ENCODE peak calls at places on chromosomes 11 and 22, in five cellular contexts. J, B, E, M and U are unnamed samples.

GRCh38 chr11:111455291-111456085 is 56.7 kb downstream of the BTG4 start:
- DNase-seq in J (no peak), E (no peak), B (no peak), M (no peak), U (no peak)

GRCh38 chr22:38110008-38110862 is at the start of gene BAIAP2L2:
- DNase-seq in B (no peak), J (no peak), E (no peak), M (peak), U (peak)

GRCh38 chr11:116707746-116708145 is 65.0 kb downstream of the BUD13 start:
- DNase-seq in J (no peak), B (no peak), E (no peak), M (no peak), U (no peak)

GRCh38 chr11:103671143-103671651 is 365.2 kb upstream of the DDI1 start:
- DNase-seq in M (no peak), J (no peak), B (no peak), E (no peak), U (no peak)

GRCh38 chr11:23103403-23103802 is 243.1 kb upstream of the CCDC179 start:
- DNase-seq in B (no peak), M (no peak), J (no peak), E (no peak), U (no peak)

GRCh38 chr11:26753738-26754504 is 32.1 kb upstream of the SLC5A12 start:
- DNase-seq in E (no peak), J (peak), B (peak), M (peak), U (peak)

GRCh38 chr11:31847761-31848160 is 36.6 kb upstream of the PAX6 start:
- DNase-seq in B (no peak), J (no peak), M (no peak), E (no peak), U (no peak)

GRCh38 chr22:41762980-41763779 is 37.3 kb upstream of the CCDC134 start:
- DNase-seq in M (peak), B (peak), J (peak), E (no peak), U (peak)

GRCh38 chr11:36478700-36479329 is 31.3 kb downstream of the TRAF6 start:
- DNase-seq in B (no peak), E (no peak), M (peak), J (no peak), U (peak)

DNA sequence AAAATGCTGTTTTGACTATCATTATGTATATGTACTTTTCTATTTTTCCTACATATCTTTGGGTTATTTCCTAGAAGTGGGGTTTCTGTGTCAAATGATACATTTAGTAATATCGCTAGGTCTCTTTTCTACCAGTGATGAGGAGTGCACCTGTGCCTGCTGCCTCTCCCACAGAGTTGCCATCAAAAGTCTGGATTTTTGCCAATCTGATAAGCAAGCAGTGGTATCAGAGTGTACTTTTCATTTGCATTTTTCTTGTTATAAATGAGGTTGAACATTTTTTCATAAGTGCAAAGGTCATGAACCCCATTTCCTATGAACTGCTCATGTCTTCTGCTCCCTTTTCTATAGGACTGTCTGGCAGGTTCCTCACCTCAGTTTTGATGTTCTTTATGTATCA is 1.8 kb downstream of the TRPM5 start:
- DNase-seq in B (no peak), M (no peak), J (no peak), E (no peak), U (no peak)
- TF ChIP-seq ESRRA in B (no peak), M (no peak), J (no peak), E (no peak), U (no peak)

DNA sequence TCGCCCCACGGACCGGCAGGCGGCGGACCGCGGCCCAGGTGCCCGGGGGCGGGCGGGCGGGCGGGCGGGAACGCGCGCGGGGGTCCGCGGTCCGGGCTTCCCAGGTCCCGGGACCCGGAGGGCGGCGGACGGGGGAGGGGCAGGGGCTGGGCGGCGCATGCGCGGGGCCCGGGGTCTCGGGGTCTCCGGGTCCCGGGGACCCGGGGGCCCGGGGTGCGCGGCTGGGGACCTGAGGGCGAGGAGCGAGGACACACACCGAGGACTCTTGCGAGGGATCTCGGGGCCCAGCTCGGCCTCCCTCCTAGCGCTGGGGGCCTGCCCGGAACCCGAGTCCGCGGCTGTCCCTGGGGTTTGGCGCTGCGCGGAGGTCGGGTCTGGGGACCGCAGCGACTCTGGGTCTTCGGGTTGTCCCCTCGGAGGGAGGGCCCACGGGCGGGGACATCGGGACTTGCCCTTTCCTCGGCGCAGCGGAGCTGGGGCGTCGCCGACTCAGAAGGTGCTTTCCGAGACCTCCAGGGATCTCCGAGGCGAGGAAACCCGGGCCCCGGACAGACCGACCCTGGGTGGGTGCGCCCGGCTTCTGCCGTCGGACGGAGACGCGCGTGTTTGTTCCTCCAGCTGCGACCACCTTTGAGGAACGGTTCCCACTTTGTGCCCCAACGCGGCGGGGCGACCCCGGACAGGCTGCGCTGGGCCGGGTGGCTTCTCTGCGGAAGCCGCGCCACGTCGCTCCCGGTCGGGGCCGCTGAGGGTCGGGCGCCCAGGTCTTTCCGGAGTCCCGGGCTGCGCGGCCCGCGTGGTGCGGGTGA is 493 bp downstream of the PPARA start:
- DNase-seq in B (peak), E (no peak), J (peak), M (no peak), U (peak)
- TF ChIP-seq ESRRA in B (no peak), E (no peak), J (no peak), M (no peak), U (no peak)

GRCh38 chr11:11107081-11107480 is 246.0 kb downstream of the CSNK2A3 start:
- DNase-seq in E (no peak), M (no peak), J (no peak), B (no peak), U (no peak)
- TF ChIP-seq ESRRA in E (no peak), M (no peak), J (no peak), B (no peak), U (no peak)

GRCh38 chr11:68313574-68314202 is 1.3 kb downstream of the LRP5 start:
- DNase-seq in J (no peak), M (peak), E (no peak), B (no peak), U (peak)
- TF ChIP-seq ESRRA in J (no peak), M (no peak), E (no peak), B (no peak), U (no peak)

GRCh38 chr22:30251661-30252226 is 5.2 kb upstream of the LIF start:
- DNase-seq in B (no peak), E (no peak), M (no peak), J (no peak), U (no peak)
- TF ChIP-seq ESRRA in B (no peak), E (no peak), M (no peak), J (no peak), U (no peak)

DNA sequence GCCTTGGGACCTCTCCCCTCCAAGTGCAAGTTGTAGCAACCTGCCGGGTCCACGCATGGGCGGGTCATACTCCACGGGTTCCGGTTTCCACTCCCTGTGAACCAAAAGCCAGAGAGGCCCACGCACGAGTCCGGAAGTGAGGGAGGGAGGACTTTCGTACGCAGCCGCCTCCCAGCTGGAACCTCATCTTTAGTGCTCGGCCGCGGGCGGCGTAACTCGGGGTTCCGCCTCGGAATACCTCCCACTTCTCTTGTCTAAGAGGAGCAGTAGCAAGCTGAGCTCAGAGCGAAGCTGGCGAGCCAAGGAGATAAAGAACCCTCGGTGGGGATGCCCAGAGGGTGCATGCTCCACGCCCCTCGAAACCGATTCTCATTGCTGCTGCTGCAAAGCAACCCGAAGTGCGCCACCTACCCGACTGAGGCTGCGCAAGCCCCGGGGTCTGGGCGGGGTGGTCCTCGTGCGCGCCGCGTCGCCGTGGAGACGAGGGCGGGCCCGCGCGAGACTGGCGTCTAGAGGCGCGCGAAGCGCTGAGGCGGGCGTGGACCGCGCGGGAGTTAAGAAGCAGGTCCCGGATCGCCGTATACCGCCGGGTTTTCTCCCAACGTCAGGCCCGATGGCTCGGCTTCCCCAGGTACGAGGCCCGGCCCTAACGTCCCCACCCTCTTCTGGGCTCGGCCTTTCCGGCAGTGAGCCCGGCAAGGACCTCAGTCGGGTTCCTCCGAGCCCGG is at the start of gene SFI1:
- DNase-seq in J (peak), B (peak), M (peak), E (peak), U (peak)
- TF ChIP-seq ESRRA in J (no peak), B (no peak), M (no peak), E (no peak), U (no peak)

GRCh38 chr11:118845369-118845768 is 38.3 kb upstream of the CXCR5 start:
- DNase-seq in M (no peak), E (no peak), B (peak), J (no peak), U (no peak)
- TF ChIP-seq ESRRA in M (no peak), E (no peak), B (no peak), J (no peak), U (no peak)

GRCh38 chr11:32851251-32851650 is 21.5 kb downstream of the PRRG4 start:
- DNase-seq in J (no peak), E (no peak), M (no peak), B (no peak), U (no peak)
- TF ChIP-seq ESRRA in J (no peak), E (no peak), M (no peak), B (no peak), U (no peak)

DNA sequence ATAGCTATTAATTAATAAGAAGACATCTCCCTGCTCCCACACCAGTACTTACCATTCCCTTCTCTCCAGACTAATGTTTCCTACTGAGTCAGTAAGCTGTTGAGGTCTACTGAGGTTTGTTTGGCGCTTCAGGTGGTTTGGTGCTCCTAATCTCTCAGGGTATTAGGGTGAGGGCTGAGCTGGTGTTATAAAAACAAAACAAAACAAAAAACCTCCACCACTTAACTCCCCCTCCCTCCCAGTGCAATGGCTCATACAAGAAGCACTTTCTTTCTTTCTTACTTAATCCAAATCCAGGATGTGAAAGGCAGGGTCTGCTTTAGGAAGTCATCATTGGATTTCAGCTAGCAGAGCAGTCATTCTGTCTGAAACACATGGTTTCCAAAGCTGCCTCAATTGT is 15.3 kb downstream of the CSTPP1 start:
- DNase-seq in J (no peak), B (no peak), E (no peak), M (no peak), U (no peak)
- TF ChIP-seq ESRRA in J (no peak), B (no peak), E (no peak), M (no peak), U (no peak)